ENCODE peak calls at places on chromosomes 7 and 10, in ten cellular contexts. Q is psoas muscle, H is right lobe of liver, D is HepG2, G is RWPE2, W is HCT116, Y is pancreas, A is natural killer cell, U is right cardiac atrium, J is left lobe of liver. X is an unnamed sample.

GRCh38 chr7:140009735-140010134 is 53.0 kb downstream of the PARP12 start:
- ATAC-seq in Q (no peak), H (no peak), D (no peak), G (no peak), W (no peak), Y (peak), A (no peak), U (peak), J (no peak), X (no peak)

GRCh38 chr10:79021331-79021907 is 47.3 kb upstream of the ZMIZ1 start:
- ATAC-seq in Q (no peak), H (no peak), D (no peak), G (no peak), W (no peak), Y (peak), A (no peak), U (no peak), J (no peak), X (no peak)

GRCh38 chr10:48215148-48215982 is 59.1 kb downstream of the FRMPD2 start:
- ATAC-seq in Q (no peak), H (peak), D (peak), G (peak), W (peak), Y (peak), A (no peak), U (no peak), J (peak), X (no peak)

GRCh38 chr7:18637516-18637915 is 142.0 kb downstream of the HDAC9 start:
- ATAC-seq in Q (no peak), H (peak), D (no peak), G (no peak), W (no peak), Y (no peak), A (no peak), U (no peak), J (no peak), X (no peak)

GRCh38 chr10:45454859-45455258 is 80.8 kb downstream of the ALOX5 start:
- ATAC-seq in Q (no peak), H (peak), D (no peak), G (no peak), W (no peak), Y (no peak), A (no peak), U (no peak), J (peak), X (no peak)

GRCh38 chr10:69807122-69807521 is 5.4 kb downstream of the COL13A1 start:
- ATAC-seq in Q (no peak), H (no peak), D (no peak), G (peak), W (peak), Y (no peak), A (no peak), U (no peak), J (no peak), X (no peak)

GRCh38 chr10:74662635-74663034 is 163.8 kb upstream of the KAT6B start:
- ATAC-seq in Q (no peak), H (no peak), D (no peak), G (no peak), W (no peak), Y (no peak), A (no peak), U (no peak), J (no peak), X (no peak)

GRCh38 chr7:99624487-99624886 is 7.7 kb downstream of the ZSCAN25 start:
- ATAC-seq in Q (no peak), H (no peak), D (no peak), G (no peak), W (no peak), Y (peak), A (peak), U (peak), J (no peak), X (no peak)

GRCh38 chr10:110456046-110456445 is 41.7 kb upstream of the DUSP5 start:
- ATAC-seq in Q (no peak), H (peak), D (no peak), G (peak), W (peak), Y (no peak), A (no peak), U (peak), J (peak), X (no peak)

GRCh38 chr10:51706225-51706624 is 6.8 kb upstream of the CSTF2T start:
- ATAC-seq in Q (peak), H (no peak), D (no peak), G (no peak), W (no peak), Y (peak), A (no peak), U (peak), J (no peak), X (peak)

GRCh38 chr10:34933676-34934075 is 118.6 kb upstream of the PARD3 start:
- ATAC-seq in Q (peak), H (no peak), D (peak), G (no peak), W (no peak), Y (peak), A (no peak), U (peak), J (peak), X (peak)

GRCh38 chr10:34254596-34254995 is 560.5 kb downstream of the PARD3 start:
- ATAC-seq in Q (peak), H (peak), D (peak), G (peak), W (peak), Y (peak), A (no peak), U (no peak), J (no peak), X (no peak)

GRCh38 chr10:122422266-122422980 is 32.0 kb upstream of the ARMS2 start:
- ATAC-seq in Q (no peak), H (peak), D (no peak), G (no peak), W (no peak), Y (no peak), A (peak), U (no peak), J (no peak), X (no peak)

GRCh38 chr10:74917481-74918077 is 91.2 kb downstream of the KAT6B start:
- ATAC-seq in Q (peak), H (peak), D (peak), G (peak), W (peak), Y (peak), A (no peak), U (no peak), J (peak), X (no peak)

GRCh38 chr10:60819271-60819670 is 41.0 kb downstream of the CDK1 start:
- ATAC-seq in Q (no peak), H (no peak), D (no peak), G (no peak), W (no peak), Y (no peak), A (no peak), U (no peak), J (no peak), X (no peak)

GRCh38 chr7:24825315-24825917 is 68.2 kb upstream of the GSDME start:
- ATAC-seq in Q (no peak), H (no peak), D (no peak), G (no peak), W (no peak), Y (peak), A (no peak), U (no peak), J (no peak), X (no peak)

GRCh38 chr7:148344406-148344805 is 246.2 kb upstream of the C7orf33 start:
- ATAC-seq in Q (no peak), H (no peak), D (no peak), G (no peak), W (no peak), Y (no peak), A (no peak), U (no peak), J (no peak), X (no peak)

GRCh38 chr7:84786073-84786472 is 400.8 kb downstream of the SEMA3D start:
- ATAC-seq in Q (no peak), H (no peak), D (peak), G (no peak), W (no peak), Y (no peak), A (no peak), U (no peak), J (no peak), X (no peak)

GRCh38 chr10:74924251-74924954 is 98.0 kb downstream of the KAT6B start:
- ATAC-seq in Q (peak), H (peak), D (no peak), G (peak), W (peak), Y (peak), A (no peak), U (peak), J (peak), X (peak)

GRCh38 chr10:88989824-88990527 is 622 bp upstream of the FAS start:
- ATAC-seq in Q (peak), H (peak), D (peak), G (peak), W (no peak), Y (peak), A (peak), U (peak), J (peak), X (peak)

GRCh38 chr10:80104066-80104926 is 25.8 kb downstream of the TMEM254 start:
- ATAC-seq in Q (peak), H (no peak), D (peak), G (peak), W (no peak), Y (peak), A (peak), U (peak), J (no peak), X (peak)

GRCh38 chr10:61964059-61964709 is 62.7 kb downstream of the ARID5B start:
- ATAC-seq in Q (peak), H (peak), D (peak), G (no peak), W (no peak), Y (no peak), A (no peak), U (peak), J (peak), X (no peak)

GRCh38 chr10:95845411-95845810 is 62.4 kb upstream of the CC2D2B start:
- ATAC-seq in Q (no peak), H (no peak), D (no peak), G (no peak), W (no peak), Y (no peak), A (no peak), U (no peak), J (no peak), X (no peak)

GRCh38 chr7:103540986-103541385 is 95.0 kb upstream of the SLC26A5 start:
- ATAC-seq in Q (peak), H (peak), D (no peak), G (no peak), W (no peak), Y (peak), A (no peak), U (peak), J (peak), X (no peak)

GRCh38 chr10:8295311-8295710 is 240.8 kb downstream of the GATA3 start:
- ATAC-seq in Q (no peak), H (no peak), D (no peak), G (no peak), W (no peak), Y (no peak), A (no peak), U (no peak), J (no peak), X (no peak)

GRCh38 chr7:48548667-48549066 is 375.7 kb upstream of the CDC14C start:
- ATAC-seq in Q (no peak), H (no peak), D (no peak), G (peak), W (no peak), Y (no peak), A (no peak), U (no peak), J (no peak), X (no peak)

GRCh38 chr10:35463878-35464277 is 127.6 kb downstream of the CCNY start:
- ATAC-seq in Q (no peak), H (no peak), D (no peak), G (no peak), W (no peak), Y (no peak), A (no peak), U (no peak), J (no peak), X (no peak)

GRCh38 chr10:79113827-79114226 is 45.1 kb downstream of the ZMIZ1 start:
- ATAC-seq in Q (no peak), H (no peak), D (no peak), G (no peak), W (no peak), Y (no peak), A (no peak), U (no peak), J (no peak), X (no peak)

GRCh38 chr7:112882022-112882421 is 91.8 kb upstream of the TMEM168 start:
- ATAC-seq in Q (no peak), H (no peak), D (no peak), G (no peak), W (no peak), Y (no peak), A (no peak), U (peak), J (no peak), X (no peak)

GRCh38 chr7:128889121-128889520 is 21.4 kb downstream of the KCP start:
- ATAC-seq in Q (no peak), H (no peak), D (no peak), G (peak), W (no peak), Y (no peak), A (no peak), U (no peak), J (no peak), X (no peak)